ENCODE peak calls at places on chromosomes 1 and 21, in five cellular contexts. T, F, P, N and K are unnamed samples.

GRCh38 chr1:27979151-27979858 is 19.5 kb downstream of the XKR8 start:
- DNase-seq in N (no peak), F (peak; percentile 57), T (no peak), P (no peak), K (no peak)

GRCh38 chr1:11784256-11784992 is 21.3 kb downstream of the MTHFR start:
- DNase-seq in N (no peak), F (no peak), P (peak; percentile 65), T (no peak), K (no peak)

GRCh38 chr1:235404190-235404589 is 37.0 kb downstream of the TBCE start:
- DNase-seq in P (no peak), F (no peak), T (peak; percentile 90), N (no peak), K (no peak)

GRCh38 chr1:90391116-90391515 is 326.0 kb downstream of the BARHL2 start:
- DNase-seq in T (no peak), P (no peak), F (no peak), N (no peak), K (no peak)

GRCh38 chr1:232765536-232765935 is 39.7 kb upstream of the MAP10 start:
- DNase-seq in T (no peak), P (no peak), F (no peak), N (no peak), K (no peak)

GRCh38 chr1:37096523-37096922 is 62.2 kb upstream of the GRIK3 start:
- DNase-seq in P (no peak), N (no peak), T (no peak), F (peak; percentile 79), K (no peak)

GRCh38 chr1:8239306-8240023 is 78.4 kb upstream of the SLC45A1 start:
- DNase-seq in T (no peak), P (peak; percentile 84), F (peak; percentile 70), N (no peak), K (no peak)

GRCh38 chr1:176211395-176212165 is 4.5 kb upstream of the COP1 start:
- DNase-seq in T (no peak), N (no peak), F (no peak), P (no peak), K (no peak)

GRCh38 chr1:24289937-24290595 is 29.1 kb upstream of the GRHL3 start:
- DNase-seq in F (no peak), N (peak; percentile 68), P (peak; percentile 91), T (no peak), K (peak; percentile 89)

GRCh38 chr1:221809101-221810029 is 67.5 kb upstream of the DUSP10 start:
- DNase-seq in P (no peak), N (no peak), F (no peak), T (no peak), K (no peak)

GRCh38 chr1:7501259-7501560 is 269.9 kb upstream of the VAMP3 start:
- DNase-seq in P (no peak), N (no peak), T (no peak), F (peak; percentile 34), K (no peak)

GRCh38 chr1:200042437-200043329 is 15.2 kb downstream of the NR5A2 start:
- DNase-seq in F (peak; percentile 71), P (peak; percentile 56), T (no peak), N (peak; percentile 81), K (no peak)

GRCh38 chr21:37914211-37914900 is 1.9 kb downstream of the KCNJ6 start:
- DNase-seq in T (no peak), N (no peak), P (no peak), F (peak; percentile 85), K (no peak)

GRCh38 chr1:198890531-198890930 is 251.7 kb downstream of the PTPRC start:
- DNase-seq in F (no peak), T (no peak), P (no peak), N (no peak), K (no peak)

GRCh38 chr1:102191723-102192122 is 195.0 kb upstream of the OLFM3 start:
- DNase-seq in T (no peak), P (no peak), F (peak; percentile 77), N (peak; percentile 29), K (no peak)

GRCh38 chr1:119372493-119373086 is 4.0 kb downstream of the HAO2 start:
- DNase-seq in P (no peak), N (no peak), F (peak; percentile 90), T (no peak), K (no peak)

GRCh38 chr1:111506561-111506960 is 3.1 kb upstream of the ADORA3 start:
- DNase-seq in N (no peak), P (no peak), T (no peak), F (no peak), K (no peak)
- H3K4me1 ChIP-seq in N (peaks cover 22% of the 10 kb centered on the region), P (peaks cover 10% of the 10 kb centered on the region), T (peaks cover 12% of the 10 kb centered on the region), F (peaks cover 12% of the 10 kb centered on the region), K (peaks cover 27% of the 10 kb centered on the region)

GRCh38 chr1:9249263-9249533 is 14.6 kb downstream of the H6PD start:
- DNase-seq in T (no peak), N (no peak), P (no peak), F (no peak), K (no peak)
- H3K27ac ChIP-seq in T (no peak overlapping the region), N (peak overlapping the region; percentile 71), P (peak overlapping the region; percentile 69), F (no peak overlapping the region), K (peak overlapping the region; percentile 90)

GRCh38 chr1:107690491-107690890 is 274.5 kb downstream of the VAV3 start:
- DNase-seq in F (no peak), N (no peak), T (no peak), P (no peak), K (no peak)
- H3K4me1 ChIP-seq in F (peaks cover 18% of the 10 kb centered on the region), N (no peaks in the 10 kb centered on the region), T (peaks cover 34% of the 10 kb centered on the region), P (no peaks in the 10 kb centered on the region), K (no peaks in the 10 kb centered on the region)

GRCh38 chr21:16304700-16305099 is 574.9 kb downstream of the USP25 start:
- DNase-seq in P (no peak), N (no peak), T (no peak), F (no peak), K (no peak)
- H3K27ac ChIP-seq in P (no peak overlapping the region), N (no peak overlapping the region), T (no peak overlapping the region), F (no peak overlapping the region), K (peak overlapping the region; percentile 79)

GRCh38 chr1:168824418-168824817 is 95.4 kb upstream of the DPT start:
- DNase-seq in T (no peak), N (no peak), P (no peak), F (no peak), K (no peak)

GRCh38 chr1:168822911-168823310 is 93.9 kb upstream of the DPT start:
- DNase-seq in N (no peak), F (no peak), P (no peak), T (no peak), K (no peak)

GRCh38 chr1:168823988-168824387 is 95.0 kb upstream of the DPT start:
- DNase-seq in T (no peak), N (no peak), F (no peak), P (no peak), K (no peak)

GRCh38 chr1:168826269-168826668 is 97.3 kb upstream of the DPT start:
- DNase-seq in F (no peak), N (no peak), T (no peak), P (no peak), K (no peak)

DNA sequence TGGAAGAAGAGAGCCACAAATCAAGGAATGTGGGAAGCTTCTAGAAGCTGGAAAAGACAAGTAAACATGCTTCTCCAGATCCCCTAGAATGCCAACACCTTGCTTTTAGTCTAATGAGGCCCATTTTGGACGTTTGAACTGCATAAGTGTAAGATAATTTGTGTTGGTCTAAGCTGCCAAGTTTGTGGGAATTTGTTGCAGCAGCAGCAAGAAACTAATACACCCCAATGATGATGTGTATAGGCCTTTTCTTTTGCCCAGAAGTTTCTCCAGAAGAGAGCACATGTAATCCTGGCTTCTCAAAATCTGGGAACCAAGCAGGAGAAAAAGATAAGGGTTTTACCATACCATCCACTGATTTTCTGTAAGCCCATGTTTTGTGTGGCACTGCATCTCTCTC is 96.1 kb upstream of the DPT start:
- DNase-seq in N (no peak), P (no peak), T (no peak), F (no peak), K (no peak)
- H3K4me1 ChIP-seq in N (no peaks in the 10 kb centered on the region), P (peaks cover 4% of the 10 kb centered on the region), T (no peaks in the 10 kb centered on the region), F (peaks cover 4% of the 10 kb centered on the region), K (no peaks in the 10 kb centered on the region)

GRCh38 chr1:3370856-3371703 is 83.4 kb upstream of the ARHGEF16 start:
- DNase-seq in P (no peak), N (no peak), F (no peak), T (no peak), K (no peak)

GRCh38 chr1:3368059-3368458 is 86.4 kb upstream of the ARHGEF16 start:
- DNase-seq in P (peak; percentile 34), N (no peak), F (no peak), T (no peak), K (no peak)

GRCh38 chr1:3367376-3367775 is 87.1 kb upstream of the ARHGEF16 start:
- DNase-seq in P (peak; percentile 43), N (no peak), F (no peak), T (no peak), K (no peak)

GRCh38 chr1:3368711-3369436 is 85.6 kb upstream of the ARHGEF16 start:
- DNase-seq in N (no peak), F (peak; percentile 42), T (no peak), P (peak; percentile 44), K (no peak)

GRCh38 chr1:3369437-3370076 is 84.9 kb upstream of the ARHGEF16 start:
- DNase-seq in N (no peak), P (peak; percentile 86), T (peak; percentile 4), F (no peak), K (peak; percentile 55)
- H3K27ac ChIP-seq in N (no peak overlapping the region), P (peak overlapping the region; percentile 57), T (no peak overlapping the region), F (no peak overlapping the region), K (peak overlapping the region; percentile 46)

DNA sequence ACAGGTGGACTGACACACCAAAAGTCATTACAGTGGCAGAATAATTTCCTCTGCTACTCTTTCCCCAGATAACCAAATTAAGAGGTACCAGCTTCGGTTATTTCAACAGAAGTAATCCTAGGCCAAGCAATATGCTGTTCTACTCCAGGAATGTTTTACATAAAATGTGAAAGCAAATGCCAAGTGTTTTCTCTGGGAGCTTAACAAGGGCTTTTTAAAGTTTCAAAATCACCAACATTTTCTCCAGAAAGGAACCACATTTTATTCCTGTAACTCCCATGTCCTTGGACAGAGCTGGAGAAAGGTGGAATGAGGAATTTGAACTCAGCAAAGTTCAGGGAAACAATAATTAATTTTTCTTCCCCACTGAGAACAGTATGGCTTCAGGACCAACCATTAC is 27.2 kb downstream of the CNN3 start:
- DNase-seq in P (no peak), T (no peak), F (no peak), N (no peak), K (no peak)
- H3K4me1 ChIP-seq in P (peaks cover 1% of the 10 kb centered on the region), T (peaks cover 16% of the 10 kb centered on the region), F (no peaks in the 10 kb centered on the region), N (no peaks in the 10 kb centered on the region), K (no peaks in the 10 kb centered on the region)

DNA sequence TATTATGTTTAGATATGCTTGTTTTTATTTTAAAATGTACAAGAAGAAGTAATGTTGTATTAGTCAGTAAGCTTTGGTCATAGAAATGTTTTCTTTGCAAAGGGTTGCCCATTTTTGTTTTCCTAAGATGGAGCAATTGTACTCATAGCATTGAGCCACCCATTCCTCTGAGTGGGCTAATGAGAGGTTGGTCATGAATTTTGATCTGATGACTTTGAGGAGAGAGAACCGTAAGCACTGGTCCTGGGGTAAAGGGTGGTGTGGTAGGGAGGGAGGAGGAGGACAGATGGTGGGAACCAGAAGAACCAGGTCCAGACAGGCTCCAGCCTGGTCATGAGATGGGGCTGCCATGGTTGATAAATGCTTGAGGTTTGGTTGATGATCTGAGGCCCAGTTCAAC is 15.9 kb upstream of the SLC6A9 start:
- DNase-seq in F (no peak), N (no peak), T (no peak), P (no peak), K (no peak)
- H3K27ac ChIP-seq in F (no peak overlapping the region), N (no peak overlapping the region), T (no peak overlapping the region), P (no peak overlapping the region), K (no peak overlapping the region)